ENCODE peak calls at places on chromosomes 3 and 15, in nine cellular contexts. P, F, Y, U, K, Z, X, H and G are unnamed samples.
A peak's percentile ranks its signal among the peaks of the same experiment; 100 is the strongest.

GRCh38 chr3:136957751-136958288 is at the start of gene IL20RB:
- DNase-seq in F (peak; percentile 61), Z (no peak), X (no peak), H (no peak), U (no peak), P (peak; percentile 67), K (no peak), Y (no peak), G (no peak)

GRCh38 chr15:98842192-98842972 is 165.2 kb downstream of the PGPEP1L start:
- DNase-seq in K (no peak), U (no peak), Y (no peak), F (peak; percentile 73), X (no peak), H (no peak), Z (no peak), P (no peak), G (no peak)

GRCh38 chr3:169627789-169628188 is 35.7 kb downstream of the MECOM start:
- DNase-seq in K (no peak), U (peak; percentile 55), H (no peak), Y (no peak), X (no peak), Z (no peak), F (no peak), P (no peak), G (no peak)

GRCh38 chr3:10528046-10528445 is 22.7 kb upstream of the ATP2B2 start:
- DNase-seq in P (no peak), Z (no peak), U (no peak), X (no peak), H (no peak), Y (no peak), F (no peak), K (no peak), G (no peak)

GRCh38 chr15:40439461-40440299 is 1.1 kb upstream of the BAHD1 start:
- DNase-seq in Y (peak; percentile 77), Z (no peak), K (no peak), H (no peak), P (peak; percentile 34), U (no peak), X (no peak), F (peak; percentile 26), G (peak; percentile 57)

GRCh38 chr3:125058959-125059358 is 3.2 kb upstream of the HEG1 start:
- DNase-seq in H (no peak), U (no peak), F (no peak), Y (no peak), P (no peak), Z (no peak), K (no peak), X (no peak), G (no peak)

GRCh38 chr3:192481638-192482037 is 245.7 kb downstream of the FGF12 start:
- DNase-seq in K (no peak), F (peak; percentile 20), H (no peak), X (no peak), P (peak; percentile 56), Y (no peak), U (no peak), Z (no peak), G (peak; percentile 19)

GRCh38 chr15:65395567-65396185 is 17.9 kb upstream of the IGDCC3 start:
- DNase-seq in Y (no peak), U (no peak), K (no peak), Z (no peak), X (no peak), P (no peak), H (no peak), F (no peak), G (no peak)

GRCh38 chr3:13006216-13006990 is 66.8 kb downstream of the IQSEC1 start:
- DNase-seq in U (no peak), Z (no peak), K (no peak), P (no peak), X (no peak), Y (no peak), F (no peak), H (no peak), G (no peak)

GRCh38 chr3:52742418-52743041 is 28.2 kb downstream of the NEK4 start:
- DNase-seq in H (no peak), U (no peak), P (peak; percentile 71), Y (no peak), X (peak; percentile 13), K (no peak), Z (no peak), F (peak; percentile 34), G (peak; percentile 60)

GRCh38 chr3:50123394-50124361 is 31.4 kb upstream of the SEMA3F start:
- DNase-seq in H (no peak), Y (no peak), P (no peak), U (no peak), Z (no peak), X (no peak), F (no peak), K (no peak), G (no peak)

GRCh38 chr15:71823801-71824200 is 13.4 kb downstream of the NR2E3 start:
- DNase-seq in K (no peak), F (no peak), P (no peak), Y (no peak), H (no peak), Z (no peak), U (no peak), X (no peak), G (no peak)

GRCh38 chr15:85485956-85486567 is 105.7 kb downstream of the AKAP13 start:
- DNase-seq in Y (peak; percentile 23), U (no peak), F (peak; percentile 81), P (peak; percentile 90), H (no peak), Z (no peak), X (peak; percentile 40), K (peak; percentile 61), G (peak; percentile 85)

GRCh38 chr3:79598594-79598993 is 169.2 kb downstream of the ROBO1 start:
- DNase-seq in Y (peak; percentile 35), K (no peak), P (peak; percentile 84), X (no peak), F (no peak), Z (no peak), H (no peak), U (peak; percentile 38), G (peak; percentile 14)

GRCh38 chr3:141370065-141370533 is 1.8 kb downstream of the ZBTB38 start:
- DNase-seq in Y (peak; percentile 58), P (peak; percentile 98), U (no peak), Z (peak; percentile 42), K (peak; percentile 66), X (peak; percentile 42), F (peak; percentile 90), H (no peak), G (peak; percentile 95)

GRCh38 chr15:92623435-92623834 is 32.1 kb downstream of the FAM174B start:
- DNase-seq in X (no peak), P (no peak), Z (no peak), U (peak; percentile 16), K (no peak), F (no peak), H (no peak), Y (no peak), G (no peak)

GRCh38 chr3:81302045-81302444 is 459.4 kb downstream of the GBE1 start:
- DNase-seq in K (no peak), Y (no peak), Z (peak; percentile 3), U (no peak), P (peak; percentile 80), X (peak; percentile 6), F (peak; percentile 48), H (no peak), G (peak; percentile 63)

GRCh38 chr3:139780603-139781002 is 102.8 kb upstream of the NMNAT3 start:
- DNase-seq in P (no peak), X (no peak), H (no peak), Z (no peak), F (no peak), Y (no peak), K (no peak), U (no peak), G (no peak)

GRCh38 chr3:126039870-126040269 is 44.1 kb downstream of the SLC41A3 start:
- DNase-seq in P (no peak), H (no peak), K (no peak), Y (no peak), F (no peak), X (no peak), Z (no peak), U (no peak), G (no peak)

GRCh38 chr15:80915462-80915861 is 74.2 kb downstream of the MESD start:
- DNase-seq in H (no peak), X (no peak), Y (no peak), P (no peak), Z (no peak), K (no peak), U (no peak), F (no peak), G (no peak)

GRCh38 chr3:114439279-114439678 is 145.5 kb downstream of the TIGIT start:
- DNase-seq in Z (no peak), P (no peak), F (peak; percentile 85), H (no peak), Y (no peak), X (no peak), U (no peak), K (no peak), G (no peak)

GRCh38 chr15:58690703-58691102 is 58.8 kb downstream of the ADAM10 start:
- DNase-seq in Y (no peak), X (no peak), H (no peak), K (no peak), Z (no peak), U (no peak), P (no peak), F (no peak), G (peak; percentile 35)

GRCh38 chr15:50907866-50908208 is 646 bp upstream of the AP4E1 start:
- DNase-seq in Y (no peak), H (no peak), U (no peak), K (peak; percentile 51), X (no peak), P (peak; percentile 41), F (peak; percentile 28), Z (no peak), G (peak; percentile 76)

GRCh38 chr3:8657804-8658311 is 13.3 kb upstream of the SSUH2 start:
- DNase-seq in U (no peak), K (no peak), X (no peak), Y (no peak), F (no peak), H (no peak), Z (no peak), P (peak; percentile 49), G (no peak)

GRCh38 chr3:161422171-161422693 is 50.9 kb upstream of the SPTSSB start:
- DNase-seq in X (no peak), F (no peak), K (no peak), Z (no peak), H (no peak), P (no peak), U (no peak), Y (no peak), G (no peak)

GRCh38 chr15:66670698-66671580 is 31.1 kb upstream of the SMAD6 start:
- DNase-seq in X (no peak), K (no peak), Y (no peak), F (no peak), H (no peak), U (no peak), P (no peak), Z (no peak), G (no peak)

GRCh38 chr3:24640330-24640877 is 145.8 kb upstream of the THRB start:
- DNase-seq in Z (no peak), K (no peak), U (no peak), H (no peak), P (peak; percentile 67), X (no peak), F (no peak), Y (no peak), G (peak; percentile 67)

GRCh38 chr3:159814161-159814560 is 174.5 kb upstream of the IL12A start:
- DNase-seq in Z (no peak), U (no peak), X (no peak), K (no peak), H (no peak), P (peak; percentile 47), Y (no peak), F (peak; percentile 42), G (no peak)

GRCh38 chr15:58165661-58166060 is 27.5 kb downstream of the AQP9 start:
- DNase-seq in P (peak; percentile 79), Y (peak; percentile 54), U (no peak), H (no peak), F (peak; percentile 9), X (no peak), Z (no peak), K (no peak), G (no peak)

GRCh38 chr15:40843183-40843884 is 514 bp upstream of the SPINT1 start:
- DNase-seq in K (no peak), P (no peak), U (no peak), H (no peak), X (no peak), Z (no peak), Y (no peak), F (no peak), G (no peak)

GRCh38 chr3:170768334-170768801 is 101.6 kb downstream of the RPL22L1 start:
- DNase-seq in F (peak; percentile 71), U (peak; percentile 45), Z (peak; percentile 6), X (no peak), Y (no peak), H (no peak), K (no peak), P (peak; percentile 68), G (peak; percentile 81)